ENCODE peak calls at places on chromosomes 4 and X, in eight cellular contexts. N is ascending aorta; L is Daoy; G is stimulated activated naive CD4-positive, alpha-beta T cell treated with Interleukin-2 at 50 U/mL for 16 hours; C is heart right ventricle; R is IMR-90; Q is CD4-positive, CD25-positive, alpha-beta regulatory T cell; J is NCI-H69. E is an unnamed sample.
A peak's percentile ranks its signal among the peaks of the same experiment; 100 is the strongest.

GRCh38 chrX:11664211-11664888 is 1.4 kb downstream of the ARHGAP6 start:
- DNase-seq in N (no peak), L (no peak), G (no peak), C (no peak), R (no peak), Q (no peak), J (no peak), E (peak; percentile 16)

GRCh38 chr4:153143527-153144348 is 60.5 kb upstream of the TRIM2 start:
- DNase-seq in N (no peak), L (peak; percentile 66), G (no peak), C (no peak), R (peak; percentile 65), Q (no peak), J (peak; percentile 96), E (peak; percentile 94)

GRCh38 chr4:43337707-43338106 is 445.2 kb downstream of the GRXCR1 start:
- DNase-seq in N (no peak), L (no peak), G (no peak), C (no peak), R (peak; percentile 63), Q (no peak), J (no peak), E (no peak)

GRCh38 chr4:154577324-154577723 is 13.2 kb downstream of the FGA start:
- DNase-seq in N (no peak), L (no peak), G (no peak), C (no peak), R (no peak), Q (no peak), J (peak; percentile 2), E (no peak)

GRCh38 chr4:154858166-154858565 is 77.1 kb downstream of the RBM46 start:
- DNase-seq in N (no peak), L (no peak), G (no peak), C (no peak), R (no peak), Q (no peak), J (no peak), E (no peak)

GRCh38 chr4:152665691-152666410 is 13.9 kb downstream of the TMEM154 start:
- DNase-seq in N (no peak), L (no peak), G (no peak), C (no peak), R (no peak), Q (no peak), J (no peak), E (no peak)

GRCh38 chr4:67332627-67333026 is 212.7 kb downstream of the CENPC start:
- DNase-seq in N (no peak), L (peak; percentile 1), G (no peak), C (no peak), R (no peak), Q (no peak), J (peak; percentile 27), E (peak; percentile 50)

GRCh38 chrX:74179499-74179898 is 124.5 kb upstream of the ZCCHC13 start:
- DNase-seq in N (no peak), L (no peak), G (no peak), C (no peak), R (no peak), Q (no peak), J (no peak), E (no peak)

GRCh38 chr4:33090910-33091309 is 2370.7 kb downstream of the PCDH7 start:
- DNase-seq in N (no peak), L (no peak), G (no peak), C (no peak), R (no peak), Q (no peak), J (no peak), E (no peak)

GRCh38 chr4:8860892-8861575 is 10.6 kb downstream of the HMX1 start:
- DNase-seq in N (no peak), L (no peak), G (no peak), C (no peak), R (no peak), Q (no peak), J (peak; percentile 69), E (peak; percentile 62)